ENCODE peak calls at places on chromosomes 11 and 22, in seven cellular contexts. One of them, this sample, is unnamed.

GRCh38 chr11:94910779-94911178 is 62.6 kb downstream of the CWC15 start:
- DNase-seq in ovary: no peak
- DNase-seq in stimulated activated CD4-positive, alpha-beta T cell treated with anti-CD3 and anti-CD28 coated beads, TNF-alpha, amount 100 ng/mL, for 48 hours: no peak
- DNase-seq in Calu3: no peak
- DNase-seq in RWPE1: no peak
- DNase-seq in NCI-H2171 treated with DMSO at 0.1 percent for 48 hours: no peak
- DNase-seq in NCI-H748 treated with DMSO at 0.1 percent for 48 hours: no peak
- DNase-seq in this sample: no peak

GRCh38 chr11:132858203-132858602 is 674.1 kb downstream of the OPCML start:
- DNase-seq in ovary: no peak
- DNase-seq in stimulated activated CD4-positive, alpha-beta T cell treated with anti-CD3 and anti-CD28 coated beads, TNF-alpha, amount 100 ng/mL, for 48 hours: no peak
- DNase-seq in Calu3: no peak
- DNase-seq in RWPE1: no peak
- DNase-seq in NCI-H2171 treated with DMSO at 0.1 percent for 48 hours: no peak
- DNase-seq in NCI-H748 treated with DMSO at 0.1 percent for 48 hours: no peak
- DNase-seq in this sample: no peak

GRCh38 chr11:121894581-121894980 is 221.4 kb downstream of the BLID start:
- DNase-seq in ovary: no peak
- DNase-seq in stimulated activated CD4-positive, alpha-beta T cell treated with anti-CD3 and anti-CD28 coated beads, TNF-alpha, amount 100 ng/mL, for 48 hours: no peak
- DNase-seq in Calu3: no peak
- DNase-seq in RWPE1: peak
- DNase-seq in NCI-H2171 treated with DMSO at 0.1 percent for 48 hours: no peak
- DNase-seq in NCI-H748 treated with DMSO at 0.1 percent for 48 hours: no peak
- DNase-seq in this sample: no peak

GRCh38 chr22:42913874-42914510 is 56.9 kb upstream of the ARFGAP3 start:
- DNase-seq in ovary: no peak
- DNase-seq in stimulated activated CD4-positive, alpha-beta T cell treated with anti-CD3 and anti-CD28 coated beads, TNF-alpha, amount 100 ng/mL, for 48 hours: no peak
- DNase-seq in Calu3: no peak
- DNase-seq in RWPE1: no peak
- DNase-seq in NCI-H2171 treated with DMSO at 0.1 percent for 48 hours: no peak
- DNase-seq in NCI-H748 treated with DMSO at 0.1 percent for 48 hours: no peak
- DNase-seq in this sample: no peak

GRCh38 chr11:128580612-128581011 is 6.7 kb downstream of the ETS1 start:
- DNase-seq in ovary: no peak
- DNase-seq in stimulated activated CD4-positive, alpha-beta T cell treated with anti-CD3 and anti-CD28 coated beads, TNF-alpha, amount 100 ng/mL, for 48 hours: no peak
- DNase-seq in Calu3: no peak
- DNase-seq in RWPE1: no peak
- DNase-seq in NCI-H2171 treated with DMSO at 0.1 percent for 48 hours: no peak
- DNase-seq in NCI-H748 treated with DMSO at 0.1 percent for 48 hours: no peak
- DNase-seq in this sample: peak

GRCh38 chr11:74326665-74327064 is 15.2 kb upstream of the P4HA3 start:
- DNase-seq in ovary: no peak
- DNase-seq in stimulated activated CD4-positive, alpha-beta T cell treated with anti-CD3 and anti-CD28 coated beads, TNF-alpha, amount 100 ng/mL, for 48 hours: no peak
- DNase-seq in Calu3: no peak
- DNase-seq in RWPE1: no peak
- DNase-seq in NCI-H2171 treated with DMSO at 0.1 percent for 48 hours: no peak
- DNase-seq in NCI-H748 treated with DMSO at 0.1 percent for 48 hours: no peak
- DNase-seq in this sample: no peak

GRCh38 chr11:116314012-116314411 is 458.8 kb downstream of the BUD13 start:
- DNase-seq in ovary: no peak
- DNase-seq in stimulated activated CD4-positive, alpha-beta T cell treated with anti-CD3 and anti-CD28 coated beads, TNF-alpha, amount 100 ng/mL, for 48 hours: no peak
- DNase-seq in Calu3: no peak
- DNase-seq in RWPE1: no peak
- DNase-seq in NCI-H2171 treated with DMSO at 0.1 percent for 48 hours: no peak
- DNase-seq in NCI-H748 treated with DMSO at 0.1 percent for 48 hours: no peak
- DNase-seq in this sample: no peak

GRCh38 chr22:49862408-49862776 is 8.7 kb downstream of the ZBED4 start:
- DNase-seq in ovary: no peak
- DNase-seq in stimulated activated CD4-positive, alpha-beta T cell treated with anti-CD3 and anti-CD28 coated beads, TNF-alpha, amount 100 ng/mL, for 48 hours: no peak
- DNase-seq in Calu3: no peak
- DNase-seq in RWPE1: no peak
- DNase-seq in NCI-H2171 treated with DMSO at 0.1 percent for 48 hours: no peak
- DNase-seq in NCI-H748 treated with DMSO at 0.1 percent for 48 hours: no peak
- DNase-seq in this sample: no peak

GRCh38 chr11:20022363-20023081 is 137.8 kb downstream of the DBX1 start:
- DNase-seq in ovary: peak
- DNase-seq in stimulated activated CD4-positive, alpha-beta T cell treated with anti-CD3 and anti-CD28 coated beads, TNF-alpha, amount 100 ng/mL, for 48 hours: no peak
- DNase-seq in Calu3: peak
- DNase-seq in RWPE1: no peak
- DNase-seq in NCI-H2171 treated with DMSO at 0.1 percent for 48 hours: no peak
- DNase-seq in NCI-H748 treated with DMSO at 0.1 percent for 48 hours: peak
- DNase-seq in this sample: peak

GRCh38 chr11:118903204-118904015 is 19.7 kb downstream of the CXCR5 start:
- DNase-seq in ovary: no peak
- DNase-seq in stimulated activated CD4-positive, alpha-beta T cell treated with anti-CD3 and anti-CD28 coated beads, TNF-alpha, amount 100 ng/mL, for 48 hours: no peak
- DNase-seq in Calu3: no peak
- DNase-seq in RWPE1: no peak
- DNase-seq in NCI-H2171 treated with DMSO at 0.1 percent for 48 hours: no peak
- DNase-seq in NCI-H748 treated with DMSO at 0.1 percent for 48 hours: no peak
- DNase-seq in this sample: no peak

GRCh38 chr22:50656122-50657070 is 16.2 kb upstream of the SHANK3 start:
- DNase-seq in ovary: no peak
- DNase-seq in stimulated activated CD4-positive, alpha-beta T cell treated with anti-CD3 and anti-CD28 coated beads, TNF-alpha, amount 100 ng/mL, for 48 hours: no peak
- DNase-seq in Calu3: no peak
- DNase-seq in RWPE1: peak
- DNase-seq in NCI-H2171 treated with DMSO at 0.1 percent for 48 hours: no peak
- DNase-seq in NCI-H748 treated with DMSO at 0.1 percent for 48 hours: no peak
- DNase-seq in this sample: no peak

GRCh38 chr11:82927264-82927880 is 25.8 kb downstream of the DDIAS start:
- DNase-seq in ovary: no peak
- DNase-seq in stimulated activated CD4-positive, alpha-beta T cell treated with anti-CD3 and anti-CD28 coated beads, TNF-alpha, amount 100 ng/mL, for 48 hours: no peak
- DNase-seq in Calu3: peak
- DNase-seq in RWPE1: peak
- DNase-seq in NCI-H2171 treated with DMSO at 0.1 percent for 48 hours: peak
- DNase-seq in NCI-H748 treated with DMSO at 0.1 percent for 48 hours: peak
- DNase-seq in this sample: peak

GRCh38 chr11:20308601-20309000 is 54.9 kb upstream of the HTATIP2 start:
- DNase-seq in ovary: no peak
- DNase-seq in stimulated activated CD4-positive, alpha-beta T cell treated with anti-CD3 and anti-CD28 coated beads, TNF-alpha, amount 100 ng/mL, for 48 hours: no peak
- DNase-seq in Calu3: no peak
- DNase-seq in RWPE1: no peak
- DNase-seq in NCI-H2171 treated with DMSO at 0.1 percent for 48 hours: no peak
- DNase-seq in NCI-H748 treated with DMSO at 0.1 percent for 48 hours: no peak
- DNase-seq in this sample: no peak

GRCh38 chr22:46119093-46119728 is 31.1 kb upstream of the PPARA start:
- DNase-seq in ovary: no peak
- DNase-seq in stimulated activated CD4-positive, alpha-beta T cell treated with anti-CD3 and anti-CD28 coated beads, TNF-alpha, amount 100 ng/mL, for 48 hours: no peak
- DNase-seq in Calu3: no peak
- DNase-seq in RWPE1: no peak
- DNase-seq in NCI-H2171 treated with DMSO at 0.1 percent for 48 hours: no peak
- DNase-seq in NCI-H748 treated with DMSO at 0.1 percent for 48 hours: no peak
- DNase-seq in this sample: no peak

GRCh38 chr11:61787928-61788491 is 4.4 kb downstream of the TMEM258 start:
- DNase-seq in ovary: no peak
- DNase-seq in stimulated activated CD4-positive, alpha-beta T cell treated with anti-CD3 and anti-CD28 coated beads, TNF-alpha, amount 100 ng/mL, for 48 hours: no peak
- DNase-seq in Calu3: peak
- DNase-seq in RWPE1: no peak
- DNase-seq in NCI-H2171 treated with DMSO at 0.1 percent for 48 hours: no peak
- DNase-seq in NCI-H748 treated with DMSO at 0.1 percent for 48 hours: no peak
- DNase-seq in this sample: peak

GRCh38 chr22:46033256-46034200 is 56.6 kb upstream of the WNT7B start:
- DNase-seq in ovary: peak
- DNase-seq in stimulated activated CD4-positive, alpha-beta T cell treated with anti-CD3 and anti-CD28 coated beads, TNF-alpha, amount 100 ng/mL, for 48 hours: no peak
- DNase-seq in Calu3: no peak
- DNase-seq in RWPE1: no peak
- DNase-seq in NCI-H2171 treated with DMSO at 0.1 percent for 48 hours: no peak
- DNase-seq in NCI-H748 treated with DMSO at 0.1 percent for 48 hours: no peak
- DNase-seq in this sample: no peak

GRCh38 chr11:13054278-13054677 is 45.2 kb downstream of the RASSF10 start:
- DNase-seq in ovary: no peak
- DNase-seq in stimulated activated CD4-positive, alpha-beta T cell treated with anti-CD3 and anti-CD28 coated beads, TNF-alpha, amount 100 ng/mL, for 48 hours: no peak
- DNase-seq in Calu3: no peak
- DNase-seq in RWPE1: no peak
- DNase-seq in NCI-H2171 treated with DMSO at 0.1 percent for 48 hours: no peak
- DNase-seq in NCI-H748 treated with DMSO at 0.1 percent for 48 hours: no peak
- DNase-seq in this sample: no peak

GRCh38 chr11:65445101-65445603 is 22.6 kb downstream of the NEAT1 start:
- DNase-seq in ovary: no peak
- DNase-seq in stimulated activated CD4-positive, alpha-beta T cell treated with anti-CD3 and anti-CD28 coated beads, TNF-alpha, amount 100 ng/mL, for 48 hours: no peak
- DNase-seq in Calu3: no peak
- DNase-seq in RWPE1: no peak
- DNase-seq in NCI-H2171 treated with DMSO at 0.1 percent for 48 hours: no peak
- DNase-seq in NCI-H748 treated with DMSO at 0.1 percent for 48 hours: no peak
- DNase-seq in this sample: no peak

GRCh38 chr11:72781313-72782080 is 12.3 kb downstream of the STARD10 start:
- DNase-seq in ovary: peak
- DNase-seq in stimulated activated CD4-positive, alpha-beta T cell treated with anti-CD3 and anti-CD28 coated beads, TNF-alpha, amount 100 ng/mL, for 48 hours: peak
- DNase-seq in Calu3: peak
- DNase-seq in RWPE1: peak
- DNase-seq in NCI-H2171 treated with DMSO at 0.1 percent for 48 hours: no peak
- DNase-seq in NCI-H748 treated with DMSO at 0.1 percent for 48 hours: no peak
- DNase-seq in this sample: peak

GRCh38 chr22:45638834-45639746 is 32.5 kb upstream of the ATXN10 start:
- DNase-seq in ovary: no peak
- DNase-seq in stimulated activated CD4-positive, alpha-beta T cell treated with anti-CD3 and anti-CD28 coated beads, TNF-alpha, amount 100 ng/mL, for 48 hours: no peak
- DNase-seq in Calu3: peak
- DNase-seq in RWPE1: peak
- DNase-seq in NCI-H2171 treated with DMSO at 0.1 percent for 48 hours: no peak
- DNase-seq in NCI-H748 treated with DMSO at 0.1 percent for 48 hours: no peak
- DNase-seq in this sample: no peak

GRCh38 chr11:36510567-36511020 is 522 bp upstream of the TRAF6 start:
- DNase-seq in ovary: no peak
- DNase-seq in stimulated activated CD4-positive, alpha-beta T cell treated with anti-CD3 and anti-CD28 coated beads, TNF-alpha, amount 100 ng/mL, for 48 hours: no peak
- DNase-seq in Calu3: no peak
- DNase-seq in RWPE1: peak
- DNase-seq in NCI-H2171 treated with DMSO at 0.1 percent for 48 hours: no peak
- DNase-seq in NCI-H748 treated with DMSO at 0.1 percent for 48 hours: no peak
- DNase-seq in this sample: peak

GRCh38 chr11:126583594-126583993 is 228.1 kb downstream of the ST3GAL4 start:
- DNase-seq in ovary: no peak
- DNase-seq in stimulated activated CD4-positive, alpha-beta T cell treated with anti-CD3 and anti-CD28 coated beads, TNF-alpha, amount 100 ng/mL, for 48 hours: no peak
- DNase-seq in Calu3: no peak
- DNase-seq in RWPE1: no peak
- DNase-seq in NCI-H2171 treated with DMSO at 0.1 percent for 48 hours: no peak
- DNase-seq in NCI-H748 treated with DMSO at 0.1 percent for 48 hours: no peak
- DNase-seq in this sample: no peak

GRCh38 chr22:17772963-17773605 is 1.2 kb downstream of the BID start:
- DNase-seq in ovary: no peak
- DNase-seq in stimulated activated CD4-positive, alpha-beta T cell treated with anti-CD3 and anti-CD28 coated beads, TNF-alpha, amount 100 ng/mL, for 48 hours: no peak
- DNase-seq in Calu3: peak
- DNase-seq in RWPE1: peak
- DNase-seq in NCI-H2171 treated with DMSO at 0.1 percent for 48 hours: no peak
- DNase-seq in NCI-H748 treated with DMSO at 0.1 percent for 48 hours: no peak
- DNase-seq in this sample: no peak

GRCh38 chr11:50192743-50193142 is 160.1 kb downstream of the OR4C45 start:
- DNase-seq in ovary: no peak
- DNase-seq in stimulated activated CD4-positive, alpha-beta T cell treated with anti-CD3 and anti-CD28 coated beads, TNF-alpha, amount 100 ng/mL, for 48 hours: no peak
- DNase-seq in Calu3: no peak
- DNase-seq in RWPE1: no peak
- DNase-seq in NCI-H2171 treated with DMSO at 0.1 percent for 48 hours: no peak
- DNase-seq in NCI-H748 treated with DMSO at 0.1 percent for 48 hours: no peak
- DNase-seq in this sample: no peak

GRCh38 chr11:71384561-71384960 is 63.6 kb downstream of the DHCR7 start:
- DNase-seq in ovary: no peak
- DNase-seq in stimulated activated CD4-positive, alpha-beta T cell treated with anti-CD3 and anti-CD28 coated beads, TNF-alpha, amount 100 ng/mL, for 48 hours: no peak
- DNase-seq in Calu3: no peak
- DNase-seq in RWPE1: no peak
- DNase-seq in NCI-H2171 treated with DMSO at 0.1 percent for 48 hours: no peak
- DNase-seq in NCI-H748 treated with DMSO at 0.1 percent for 48 hours: no peak
- DNase-seq in this sample: peak

GRCh38 chr22:24526191-24526590 is 28.7 kb downstream of the GUCD1 start:
- DNase-seq in ovary: no peak
- DNase-seq in stimulated activated CD4-positive, alpha-beta T cell treated with anti-CD3 and anti-CD28 coated beads, TNF-alpha, amount 100 ng/mL, for 48 hours: no peak
- DNase-seq in Calu3: no peak
- DNase-seq in RWPE1: no peak
- DNase-seq in NCI-H2171 treated with DMSO at 0.1 percent for 48 hours: no peak
- DNase-seq in NCI-H748 treated with DMSO at 0.1 percent for 48 hours: no peak
- DNase-seq in this sample: no peak

This sample was measured in NCI-H69.